ENCODE peak calls at places on chromosomes 13 and 19, in six cellular contexts. Z is hippocampal formation, P is GOT3, I is fibroblast of mammary gland, Q is A549, B is cardiac fibroblast. R is an unnamed sample.

GRCh38 chr13:99691552-99691951 is 190.3 kb downstream of the TM9SF2 start:
- DNase-seq in Z (no peak), P (no peak), I (no peak), Q (no peak), B (no peak), R (no peak)

GRCh38 chr19:12952488-12953455 is 4.3 kb downstream of the GADD45GIP1 start:
- DNase-seq in Z (no peak), P (peak), I (peak), Q (no peak), B (peak), R (peak)

GRCh38 chr13:98543380-98544104 is 33.4 kb downstream of the STK24 start:
- DNase-seq in Z (no peak), P (no peak), I (no peak), Q (no peak), B (no peak), R (no peak)

GRCh38 chr19:15443838-15444237 is 5.9 kb downstream of the WIZ start:
- DNase-seq in Z (no peak), P (no peak), I (no peak), Q (no peak), B (no peak), R (no peak)

GRCh38 chr13:25699056-25699455 is 327.3 kb downstream of the ATP8A2 start:
- DNase-seq in Z (no peak), P (no peak), I (no peak), Q (no peak), B (no peak), R (no peak)

GRCh38 chr13:89687066-89687465 is 1660.4 kb upstream of the MIR17HG start:
- DNase-seq in Z (no peak), P (no peak), I (peak), Q (no peak), B (no peak), R (no peak)

GRCh38 chr13:75803175-75803611 is 167.1 kb downstream of the LMO7 start:
- DNase-seq in Z (no peak), P (no peak), I (no peak), Q (no peak), B (no peak), R (no peak)

GRCh38 chr13:30341815-30342570 is 34.6 kb upstream of the KATNAL1 start:
- DNase-seq in Z (peak), P (peak), I (peak), Q (no peak), B (peak), R (peak)

GRCh38 chr13:110872034-110872767 is 42.7 kb downstream of the ANKRD10 start:
- DNase-seq in Z (no peak), P (no peak), I (peak), Q (no peak), B (no peak), R (peak)

GRCh38 chr19:9309974-9310446 is 372 bp upstream of the ZNF699 start:
- DNase-seq in Z (peak), P (no peak), I (peak), Q (peak), B (peak), R (peak)

GRCh38 chr19:49064768-49065611 is at the start of gene NTF4:
- DNase-seq in Z (no peak), P (no peak), I (no peak), Q (no peak), B (no peak), R (peak)

GRCh38 chr13:81757348-81757950 is 1416.5 kb upstream of the SPRY2 start:
- DNase-seq in Z (no peak), P (no peak), I (no peak), Q (no peak), B (no peak), R (no peak)

GRCh38 chr19:1247747-1248453 is 483 bp upstream of the MIDN start:
- DNase-seq in Z (no peak), P (no peak), I (peak), Q (peak), B (peak), R (peak)

GRCh38 chr19:37594982-37595382 is 306 bp downstream of the ZNF540 start:
- DNase-seq in Z (peak), P (no peak), I (peak), Q (no peak), B (no peak), R (peak)

GRCh38 chr13:110615005-110615321 is 382 bp upstream of the NAXD start:
- DNase-seq in Z (no peak), P (no peak), I (no peak), Q (no peak), B (no peak), R (no peak)

GRCh38 chr19:16415806-16416205 is 56.0 kb downstream of the EPS15L1 start:
- DNase-seq in Z (no peak), P (no peak), I (no peak), Q (no peak), B (no peak), R (no peak)

GRCh38 chr19:49361438-49362047 is 673 bp downstream of the TEAD2 start:
- DNase-seq in Z (no peak), P (no peak), I (peak), Q (peak), B (peak), R (peak)

GRCh38 chr19:55838906-55839305 is 2.6 kb downstream of the NLRP4 start:
- DNase-seq in Z (no peak), P (no peak), I (no peak), Q (no peak), B (no peak), R (no peak)

GRCh38 chr19:38417146-38417543 is 8.9 kb downstream of the RASGRP4 start:
- DNase-seq in Z (no peak), P (no peak), I (no peak), Q (no peak), B (no peak), R (no peak)

GRCh38 chr19:3285647-3286176 is 61.3 kb downstream of the CELF5 start:
- DNase-seq in Z (no peak), P (no peak), I (peak), Q (no peak), B (no peak), R (no peak)

GRCh38 chr19:4444765-4445741 is 12.5 kb downstream of the UBXN6 start:
- DNase-seq in Z (no peak), P (no peak), I (peak), Q (no peak), B (no peak), R (no peak)

GRCh38 chr19:1913781-1914577 is 8.8 kb downstream of the ADAT3 start:
- DNase-seq in Z (no peak), P (no peak), I (no peak), Q (no peak), B (no peak), R (no peak)

GRCh38 chr19:18736415-18737336 is 53.2 kb downstream of the CRTC1 start:
- DNase-seq in Z (no peak), P (no peak), I (no peak), Q (no peak), B (no peak), R (no peak)

GRCh38 chr19:681029-681626 is 4.9 kb downstream of the FSTL3 start:
- DNase-seq in Z (no peak), P (no peak), I (no peak), Q (no peak), B (no peak), R (no peak)

GRCh38 chr13:113098163-113098732 is 7.3 kb upstream of the F7 start:
- DNase-seq in Z (no peak), P (no peak), I (no peak), Q (no peak), B (peak), R (peak)

GRCh38 chr13:62360609-62361008 is 945.0 kb upstream of the PCDH20 start:
- DNase-seq in Z (no peak), P (no peak), I (no peak), Q (no peak), B (no peak), R (no peak)

GRCh38 chr19:16022251-16022650 is 54.0 kb upstream of the TPM4 start:
- DNase-seq in Z (no peak), P (no peak), I (no peak), Q (no peak), B (no peak), R (no peak)

GRCh38 chr13:48397744-48398143 is 15.2 kb downstream of the LPAR6 start:
- DNase-seq in Z (no peak), P (no peak), I (no peak), Q (no peak), B (no peak), R (no peak)

GRCh38 chr13:110465696-110466095 is 95.8 kb downstream of the RAB20 start:
- DNase-seq in Z (no peak), P (no peak), I (no peak), Q (no peak), B (no peak), R (no peak)

GRCh38 chr19:35004517-35005255 is 4.6 kb downstream of the GRAMD1A start:
- DNase-seq in Z (no peak), P (no peak), I (no peak), Q (no peak), B (no peak), R (no peak)

GRCh38 chr13:103275708-103276107 is 209.5 kb upstream of the SLC10A2 start:
- DNase-seq in Z (no peak), P (no peak), I (no peak), Q (no peak), B (no peak), R (no peak)

GRCh38 chr13:44198826-44199225 is 174.8 kb upstream of the SERP2 start:
- DNase-seq in Z (no peak), P (no peak), I (no peak), Q (no peak), B (no peak), R (peak)

GRCh38 chr13:112545866-112546265 is 42.1 kb downstream of the TUBGCP3 start:
- DNase-seq in Z (no peak), P (no peak), I (peak), Q (peak), B (peak), R (peak)

GRCh38 chr19:4123615-4124568 is at the start of gene MAP2K2:
- DNase-seq in Z (peak), P (peak), I (peak), Q (peak), B (peak), R (peak)

GRCh38 chr19:47093254-47093653 is 20.3 kb downstream of the ZC3H4 start:
- DNase-seq in Z (no peak), P (no peak), I (peak), Q (no peak), B (no peak), R (no peak)

GRCh38 chr19:1066748-1067340 is at the start of gene ARHGAP45:
- DNase-seq in Z (no peak), P (no peak), I (no peak), Q (no peak), B (no peak), R (no peak)

GRCh38 chr13:81872581-81872980 is 1531.7 kb upstream of the SPRY2 start:
- DNase-seq in Z (no peak), P (no peak), I (no peak), Q (peak), B (no peak), R (peak)

R was measured in EL.